ENCODE peak calls at places on chromosomes 1 and 21, in seven cellular contexts. H is pancreas, U is nephron progenitor cell, G is colonic mucosa, J is psoas muscle, C is dorsolateral prefrontal cortex, B is body of pancreas. E is an unnamed sample.

GRCh38 chr1:111924786-111925185 is 64.7 kb downstream of the KCND3 start:
- DNase-seq in C (no peak), U (no peak), B (no peak), G (no peak), J (no peak), H (no peak), E (no peak)

GRCh38 chr1:20538760-20539551 is 13.4 kb upstream of the FAM43B start:
- DNase-seq in G (no peak), U (no peak), J (no peak), H (no peak), C (no peak), B (no peak), E (no peak)

GRCh38 chr1:202160377-202160940 is at the start of gene PTPN7:
- DNase-seq in B (peak), C (no peak), G (peak), U (no peak), H (no peak), J (no peak), E (peak)

GRCh38 chr1:184052194-184052559 is 647 bp downstream of the TSEN15 start:
- DNase-seq in U (no peak), B (no peak), J (no peak), G (no peak), C (no peak), H (no peak), E (no peak)

GRCh38 chr1:7127322-7128050 is 342.2 kb downstream of the CAMTA1 start:
- DNase-seq in G (no peak), J (no peak), C (no peak), B (no peak), H (no peak), U (no peak), E (no peak)

GRCh38 chr21:32747396-32747795 is 19.6 kb upstream of the SYNJ1 start:
- DNase-seq in J (no peak), B (no peak), G (no peak), H (no peak), C (no peak), U (no peak), E (no peak)

GRCh38 chr1:172781513-172782140 is 122.7 kb downstream of the FASLG start:
- DNase-seq in B (no peak), G (no peak), C (no peak), U (no peak), H (no peak), J (no peak), E (no peak)

GRCh38 chr1:240562111-240562590 is 49.8 kb downstream of the GREM2 start:
- DNase-seq in U (no peak), B (no peak), J (no peak), C (no peak), G (no peak), H (no peak), E (no peak)

GRCh38 chr1:47507921-47508894 is 70.4 kb downstream of the FOXD2 start:
- DNase-seq in J (peak), H (peak), G (peak), B (peak), U (peak), C (no peak), E (no peak)

GRCh38 chr1:185241127-185241526 is 75.9 kb downstream of the IVNS1ABP start:
- DNase-seq in H (no peak), J (no peak), B (no peak), C (no peak), G (no peak), U (no peak), E (no peak)

GRCh38 chr1:68917456-68917855 is 420.6 kb upstream of the DEPDC1 start:
- DNase-seq in J (no peak), H (no peak), U (no peak), G (no peak), B (no peak), C (no peak), E (no peak)

GRCh38 chr1:36882536-36883285 is 151.6 kb downstream of the GRIK3 start:
- DNase-seq in H (no peak), G (peak), B (no peak), J (no peak), C (peak), U (no peak), E (no peak)

GRCh38 chr1:32881871-32882850 is 4.1 kb upstream of the HPCA start:
- DNase-seq in J (no peak), C (no peak), U (no peak), G (no peak), B (no peak), H (peak), E (no peak)

GRCh38 chr1:35451125-35451528 is 106.1 kb downstream of the KIAA0319L start:
- DNase-seq in G (peak), H (peak), U (peak), C (peak), B (peak), J (peak), E (peak)

GRCh38 chr1:241730031-241730430 is 78.0 kb downstream of the WDR64 start:
- DNase-seq in U (no peak), C (no peak), B (no peak), J (no peak), H (no peak), G (no peak), E (no peak)

GRCh38 chr1:73310797-73311381 is 887.1 kb downstream of the LRRIQ3 start:
- DNase-seq in G (no peak), U (no peak), C (no peak), B (no peak), H (peak), J (no peak), E (no peak)

GRCh38 chr1:145977486-145978476 is 13.3 kb downstream of the POLR3GL start:
- DNase-seq in H (no peak), U (peak), J (peak), B (peak), G (peak), C (peak), E (no peak)

GRCh38 chr1:162629651-162630050 is 2.6 kb upstream of the DDR2 start:
- DNase-seq in U (no peak), C (no peak), G (no peak), J (no peak), H (no peak), B (no peak), E (no peak)

GRCh38 chr1:18107671-18108312 is at the start of gene IGSF21:
- DNase-seq in H (no peak), C (peak), J (no peak), B (no peak), U (peak), G (no peak), E (no peak)

GRCh38 chr1:28640766-28641165 is 2.1 kb downstream of the TAF12 start:
- DNase-seq in U (no peak), J (no peak), C (no peak), B (no peak), G (no peak), H (no peak), E (no peak)
- TF ChIP-seq CTCF in U (no peak), J (no peak), C (no peak), B (no peak), G (no peak), H (no peak), E (no peak)

GRCh38 chr1:30694248-30695175 is 28.9 kb downstream of the MATN1 start:
- DNase-seq in C (peak), H (no peak), U (no peak), J (no peak), B (no peak), G (no peak), E (no peak)

GRCh38 chr1:30692948-30693301 is 30.5 kb downstream of the MATN1 start:
- DNase-seq in J (no peak), G (no peak), C (no peak), U (no peak), B (no peak), H (no peak), E (no peak)

GRCh38 chr1:30692201-30692947 is 31.0 kb downstream of the MATN1 start:
- DNase-seq in U (no peak), H (no peak), J (no peak), G (no peak), B (no peak), C (peak), E (no peak)

GRCh38 chr1:30693820-30694219 is 29.6 kb downstream of the MATN1 start:
- DNase-seq in H (no peak), C (no peak), B (no peak), J (no peak), G (no peak), U (no peak), E (no peak)

DNA sequence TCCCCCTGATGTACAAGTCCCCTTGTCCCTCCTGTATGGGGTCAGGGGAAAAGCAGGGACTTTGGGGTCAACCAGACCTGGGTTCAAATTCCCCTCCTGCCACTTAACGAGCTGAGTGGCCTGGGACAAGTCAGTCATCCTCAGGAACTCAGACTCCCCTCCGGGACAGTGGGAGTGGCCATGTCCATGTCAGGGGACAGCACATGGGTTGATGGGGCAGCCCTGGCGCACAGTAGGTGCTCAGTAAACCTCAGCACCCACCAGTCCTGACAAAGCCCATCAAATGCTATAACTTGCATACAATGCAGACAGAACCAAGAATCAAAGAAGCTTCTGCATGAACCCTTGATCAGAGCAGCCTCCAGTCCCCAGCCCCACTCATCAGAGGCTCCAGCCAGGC is 30.0 kb downstream of the MATN1 start:
- DNase-seq in C (peak), U (no peak), H (no peak), B (no peak), J (no peak), G (no peak), E (no peak)
- TF ChIP-seq CTCF in C (no peak), U (no peak), H (no peak), B (no peak), J (no peak), G (no peak), E (no peak)

GRCh38 chr21:24738063-24738462 is 869.2 kb downstream of the MRPL39 start:
- DNase-seq in H (no peak), U (no peak), G (no peak), C (no peak), B (no peak), J (no peak), E (no peak)
- TF ChIP-seq CTCF in H (no peak), U (no peak), G (no peak), C (no peak), B (no peak), J (no peak), E (no peak)

GRCh38 chr1:41754540-41754939 is 164.2 kb downstream of the HIVEP3 start:
- DNase-seq in U (no peak), G (no peak), J (no peak), H (no peak), B (no peak), C (no peak), E (no peak)
- TF ChIP-seq CTCF in U (no peak), G (no peak), J (no peak), H (no peak), B (no peak), C (no peak), E (no peak)

GRCh38 chr1:160877221-160877620 is 7.8 kb downstream of the ITLN1 start:
- DNase-seq in J (no peak), G (no peak), H (no peak), C (no peak), B (no peak), U (no peak), E (no peak)
- TF ChIP-seq CTCF in J (no peak), G (no peak), H (no peak), C (no peak), B (no peak), U (no peak), E (no peak)

GRCh38 chr1:80212958-80213357 is 1206.4 kb upstream of the ADGRL4 start:
- DNase-seq in B (no peak), J (no peak), U (no peak), H (no peak), C (no peak), G (no peak), E (no peak)

GRCh38 chr1:80217377-80217986 is 1211.0 kb upstream of the ADGRL4 start:
- DNase-seq in H (no peak), C (no peak), J (no peak), G (no peak), B (peak), U (peak), E (no peak)

GRCh38 chr1:80214888-80215540 is 1208.5 kb upstream of the ADGRL4 start:
- DNase-seq in G (no peak), B (no peak), C (no peak), H (no peak), U (no peak), J (no peak), E (no peak)

GRCh38 chr1:80221319-80221718 is 1214.8 kb upstream of the ADGRL4 start:
- DNase-seq in J (no peak), C (no peak), U (no peak), G (no peak), H (no peak), B (no peak), E (no peak)

GRCh38 chr1:80218112-80218511 is 1211.6 kb upstream of the ADGRL4 start:
- DNase-seq in H (no peak), G (no peak), C (no peak), J (no peak), B (no peak), U (peak), E (no peak)
- TF ChIP-seq CTCF in H (peak), G (peak), C (peak), J (peak), B (peak), U (peak), E (no peak)